ENCODE peak calls at places on chromosomes 2 and 18, in five cellular contexts. C, T, S, K and A are unnamed samples.

GRCh38 chr2:139574371-139574770 is 794.2 kb upstream of the NXPH2 start:
- DNase-seq in S (no peak), K (no peak), C (no peak), T (no peak), A (no peak)

GRCh38 chr18:71443726-71444480 is 1100.2 kb downstream of the CBLN2 start:
- DNase-seq in K (no peak), C (peak; percentile 7), T (no peak), S (no peak), A (no peak)

GRCh38 chr2:190996947-190997346 is 17.0 kb downstream of the STAT1 start:
- DNase-seq in T (no peak), K (no peak), C (no peak), S (no peak), A (no peak)

GRCh38 chr18:57666818-57667497 is 45.3 kb upstream of the NARS1 start:
- DNase-seq in K (no peak), T (no peak), C (no peak), S (no peak), A (no peak)

GRCh38 chr2:120761911-120762310 is 26.2 kb downstream of the GLI2 start:
- DNase-seq in T (no peak), C (no peak), S (no peak), K (no peak), A (no peak)

GRCh38 chr2:165791811-165792454 is 2.1 kb downstream of the GALNT3 start:
- DNase-seq in C (peak; percentile 84), T (no peak), S (no peak), K (no peak), A (no peak)

GRCh38 chr2:66431840-66432511 is 2.9 kb upstream of the MEIS1 start:
- DNase-seq in S (no peak), C (no peak), T (no peak), K (no peak), A (no peak)

GRCh38 chr2:54629914-54630609 is 93.4 kb upstream of the EML6 start:
- DNase-seq in K (no peak), C (peak; percentile 29), S (peak; percentile 40), T (no peak), A (no peak)

GRCh38 chr2:232239956-232240681 is 138.4 kb upstream of the ALPP start:
- DNase-seq in C (peak; percentile 73), T (no peak), S (no peak), K (no peak), A (no peak)

GRCh38 chr2:224561234-224562005 is 23.7 kb downstream of the CUL3 start:
- DNase-seq in K (no peak), S (peak; percentile 50), T (no peak), C (no peak), A (no peak)

GRCh38 chr2:53150146-53150545 is 617.5 kb upstream of the CHAC2 start:
- DNase-seq in C (no peak), S (no peak), K (no peak), T (no peak), A (no peak)

GRCh38 chr18:58298251-58299134 is 254.5 kb downstream of the NEDD4L start:
- DNase-seq in K (no peak), C (no peak), T (no peak), S (no peak), A (no peak)

GRCh38 chr18:78319264-78319663 is 660.4 kb upstream of the SALL3 start:
- DNase-seq in K (no peak), S (no peak), T (no peak), C (no peak), A (no peak)

GRCh38 chr2:176554107-176555048 is 285.1 kb downstream of the MTX2 start:
- DNase-seq in C (peak; percentile 85), T (no peak), K (peak; percentile 28), S (peak; percentile 8), A (peak; percentile 57)

GRCh38 chr2:171260471-171261424 is 100.1 kb upstream of the TLK1 start:
- DNase-seq in T (no peak), S (peak; percentile 55), C (peak; percentile 12), K (no peak), A (no peak)

GRCh38 chr2:239528883-239529282 is 128.1 kb upstream of the HDAC4 start:
- DNase-seq in K (no peak), T (no peak), S (no peak), C (no peak), A (no peak)

GRCh38 chr2:109183871-109184270 is 54.9 kb downstream of the SH3RF3 start:
- DNase-seq in C (no peak), T (no peak), K (no peak), S (no peak), A (no peak)

GRCh38 chr2:32663864-32664263 is 36.0 kb downstream of the TTC27 start:
- DNase-seq in C (no peak), K (no peak), T (no peak), S (no peak), A (no peak)

GRCh38 chr2:101710690-101711318 is 13.3 kb downstream of the MAP4K4 start:
- DNase-seq in C (peak; percentile 38), S (no peak), T (no peak), K (no peak), A (no peak)

GRCh38 chr2:37180640-37181039 is 7.8 kb downstream of the SULT6B1 start:
- DNase-seq in C (no peak), K (no peak), T (no peak), S (no peak), A (no peak)

GRCh38 chr2:62475172-62476011 is 30.6 kb downstream of the TMEM17 start:
- DNase-seq in K (peak; percentile 24), T (no peak), S (no peak), C (no peak), A (peak; percentile 35)